ENCODE peak calls at places on chromosomes 12 and 14, in eight cellular contexts. Z is CD8-positive, alpha-beta T cell; S is Peyer's patch; V is mammary epithelial cell; Y is gastrocnemius medialis; T is neural progenitor cell; K is A549; R is GM23338. P is an unnamed sample.

GRCh38 chr12:1474567-1475153 is 119.7 kb downstream of the FBXL14 start:
- DNase-seq in V (peak), K (no peak), R (peak), T (peak), Z (no peak), Y (no peak), S (no peak), P (peak)

GRCh38 chr14:49961270-49962222 is 68.7 kb downstream of the ARF6 start:
- DNase-seq in R (no peak), K (no peak), S (no peak), T (no peak), V (peak), Z (no peak), Y (no peak), P (peak)

GRCh38 chr12:113439606-113440030 is 17.4 kb downstream of the SDSL start:
- DNase-seq in V (no peak), R (peak), S (no peak), Z (no peak), Y (no peak), T (peak), K (peak), P (no peak)

GRCh38 chr12:98373982-98374381 is 141.4 kb upstream of the TMPO start:
- DNase-seq in Y (no peak), R (peak), K (peak), S (no peak), T (peak), Z (no peak), V (no peak), P (no peak)

GRCh38 chr12:25801621-25802243 is 156.8 kb upstream of the RASSF8 start:
- DNase-seq in Z (no peak), S (no peak), R (no peak), K (no peak), Y (no peak), V (peak), T (no peak), P (no peak)

GRCh38 chr12:47805417-47805816 is 14.3 kb downstream of the HDAC7 start:
- DNase-seq in T (no peak), R (no peak), K (no peak), V (no peak), Y (no peak), S (no peak), Z (no peak), P (no peak)

GRCh38 chr14:64541261-64541970 is 875 bp downstream of the HSPA2 start:
- DNase-seq in T (no peak), V (no peak), Z (no peak), K (peak), R (peak), Y (peak), S (peak), P (peak)

GRCh38 chr12:8698132-8698829 is 490 bp downstream of the RIMKLB start:
- DNase-seq in Z (peak), K (peak), R (peak), Y (peak), V (peak), T (peak), S (peak), P (no peak)

GRCh38 chr14:55705651-55706340 is 125.8 kb downstream of the KTN1 start:
- DNase-seq in S (no peak), Z (no peak), K (peak), T (no peak), R (no peak), Y (no peak), V (peak), P (peak)

GRCh38 chr12:11891350-11892064 is 179.2 kb upstream of the BCL2L14 start:
- DNase-seq in Y (no peak), K (no peak), T (no peak), R (no peak), Z (no peak), V (no peak), S (no peak), P (no peak)

GRCh38 chr12:27335364-27336145 is 2.9 kb downstream of the BMAL2 start:
- DNase-seq in V (no peak), R (no peak), K (no peak), T (no peak), Y (no peak), S (no peak), Z (no peak), P (no peak)

GRCh38 chr14:93269341-93270068 is 62.4 kb downstream of the UBR7 start:
- DNase-seq in K (peak), Y (peak), V (peak), R (peak), T (peak), S (no peak), Z (no peak), P (peak)

GRCh38 chr12:14111230-14111865 is 129.9 kb upstream of the GRIN2B start:
- DNase-seq in Z (no peak), V (no peak), Y (no peak), K (peak), T (peak), S (peak), R (peak), P (no peak)

GRCh38 chr12:62767946-62768345 is 167.0 kb downstream of the PPM1H start:
- DNase-seq in K (no peak), S (no peak), V (peak), Z (no peak), Y (no peak), T (no peak), R (no peak), P (no peak)

GRCh38 chr12:127205781-127206535 is 1061.0 kb upstream of the TMEM132C start:
- DNase-seq in S (no peak), K (no peak), T (no peak), Z (no peak), Y (no peak), R (no peak), V (no peak), P (no peak)

GRCh38 chr14:83874662-83875061 is 1655.3 kb upstream of the FLRT2 start:
- DNase-seq in V (no peak), Z (no peak), Y (no peak), T (no peak), K (no peak), R (no peak), S (no peak), P (peak)

GRCh38 chr14:74038015-74038859 is 19.1 kb downstream of the BBOF1 start:
- DNase-seq in K (peak), V (peak), S (no peak), Y (no peak), T (peak), Z (no peak), R (peak), P (peak)

GRCh38 chr12:107533218-107533617 is 152.4 kb upstream of the PWP1 start:
- DNase-seq in Y (no peak), Z (no peak), R (no peak), K (no peak), S (no peak), V (no peak), T (no peak), P (no peak)

GRCh38 chr12:126668538-126668937 is 1598.4 kb upstream of the TMEM132C start:
- DNase-seq in Z (no peak), S (no peak), Y (no peak), T (no peak), R (no peak), K (peak), V (peak), P (peak)

GRCh38 chr14:49249022-49249421 is 337.2 kb downstream of the RPS29 start:
- DNase-seq in V (no peak), Y (no peak), S (no peak), T (no peak), Z (no peak), K (no peak), R (no peak), P (no peak)

GRCh38 chr14:92105845-92106094 is 612 bp downstream of the ATXN3 start:
- DNase-seq in T (no peak), Y (no peak), Z (no peak), S (peak), V (no peak), K (peak), R (no peak), P (peak)

GRCh38 chr12:4591180-4591687 is 29.2 kb downstream of the DYRK4 start:
- DNase-seq in T (no peak), R (no peak), Y (no peak), Z (no peak), V (no peak), S (no peak), K (no peak), P (no peak)

GRCh38 chr12:113115455-113116126 is 20.0 kb downstream of the RASAL1 start:
- DNase-seq in K (no peak), R (no peak), V (no peak), S (no peak), Z (no peak), T (no peak), Y (no peak), P (no peak)

GRCh38 chr12:83472350-83472749 is 785.6 kb downstream of the TMTC2 start:
- DNase-seq in K (no peak), R (no peak), S (no peak), T (no peak), V (no peak), Z (no peak), Y (no peak), P (no peak)

GRCh38 chr12:114834621-114835020 is 150.6 kb upstream of the TBX3 start:
- DNase-seq in R (no peak), Y (no peak), V (no peak), K (no peak), T (no peak), Z (no peak), S (no peak), P (no peak)

GRCh38 chr12:124581299-124581698 is 13.9 kb upstream of the NCOR2 start:
- DNase-seq in K (no peak), R (no peak), Z (no peak), Y (no peak), S (no peak), V (no peak), T (no peak), P (peak)

GRCh38 chr12:95805864-95806669 is 15.5 kb upstream of the NTN4 start:
- DNase-seq in T (no peak), K (peak), Z (no peak), Y (peak), R (no peak), V (peak), S (no peak), P (peak)

GRCh38 chr14:22251090-22251489 is 337.9 kb downstream of the DAD1 start:
- DNase-seq in K (no peak), Y (no peak), S (no peak), T (no peak), R (no peak), V (no peak), Z (no peak), P (no peak)

GRCh38 chr14:70192915-70193314 is 4.2 kb upstream of the SLC8A3 start:
- DNase-seq in T (peak), R (peak), S (no peak), V (no peak), Y (peak), Z (no peak), K (peak), P (no peak)
- TF ChIP-seq CTCF in T (no peak), R (peak), S (no peak), V (no peak), Y (no peak), Z (no peak), K (no peak), P (no peak)

GRCh38 chr12:13000616-13000934 is 510 bp upstream of the HEBP1 start:
- DNase-seq in R (peak), S (no peak), Y (no peak), V (no peak), Z (peak), T (peak), K (peak), P (no peak)

GRCh38 chr12:13000935-13001724 is 1.1 kb upstream of the HEBP1 start:
- DNase-seq in K (peak), T (peak), Y (peak), V (peak), R (peak), Z (peak), S (peak), P (peak)

GRCh38 chr12:12999959-13000615 is at the start of gene HEBP1:
- DNase-seq in S (peak), V (peak), Y (peak), K (peak), R (peak), T (peak), Z (peak), P (peak)

GRCh38 chr12:13002301-13003097 is 2.4 kb upstream of the HEBP1 start:
- DNase-seq in Z (no peak), Y (no peak), S (no peak), V (no peak), R (no peak), K (no peak), T (no peak), P (no peak)

GRCh38 chr12:13001725-13002040 is 1.6 kb upstream of the HEBP1 start:
- DNase-seq in K (no peak), Y (no peak), S (no peak), R (no peak), T (no peak), V (no peak), Z (no peak), P (no peak)
- H3K27ac ChIP-seq in K (peak), Y (peak), S (peak), R (no peak), T (no peak), V (no peak), Z (peak), P (no peak)

DNA sequence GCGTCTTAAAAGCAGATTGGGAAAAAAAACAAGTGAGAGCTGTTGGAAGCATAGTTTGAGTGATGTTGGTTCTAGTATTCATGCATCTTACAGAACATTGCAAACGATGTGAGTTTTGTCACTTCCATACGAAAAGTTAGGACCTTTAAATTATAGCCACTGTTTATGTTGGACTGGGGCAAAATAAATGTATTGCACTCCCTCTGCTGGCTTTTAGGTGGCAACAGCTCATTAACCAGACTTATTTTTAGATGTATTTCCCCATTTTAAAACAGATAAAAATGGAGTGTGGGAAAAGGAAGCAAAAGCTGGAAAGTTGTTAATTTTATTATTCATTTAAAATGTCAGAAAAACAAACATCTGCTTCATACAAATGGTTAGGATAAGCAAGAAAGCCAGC is 111.9 kb downstream of the LGR5 start:
- DNase-seq in V (no peak), Y (no peak), R (peak), S (no peak), T (peak), K (peak), Z (no peak), P (no peak)
- TF ChIP-seq CTCF in V (peak), Y (peak), R (peak), S (peak), T (peak), K (peak), Z (no peak), P (peak)

GRCh38 chr12:54300732-54301427 is at the start of gene NFE2:
- DNase-seq in R (peak), T (peak), Z (no peak), Y (peak), K (peak), V (peak), S (peak), P (no peak)

GRCh38 chr12:54301428-54302045 is 722 bp upstream of the NFE2 start:
- DNase-seq in S (no peak), T (peak), Y (no peak), K (no peak), Z (no peak), R (peak), V (no peak), P (no peak)

GRCh38 chr12:54300267-54300731 is 516 bp downstream of the NFE2 start:
- DNase-seq in Z (no peak), R (no peak), T (no peak), Y (no peak), S (no peak), K (no peak), V (no peak), P (no peak)

GRCh38 chr12:54306925-54307731 is 6.3 kb upstream of the NFE2 start:
- DNase-seq in Y (no peak), Z (no peak), T (no peak), K (peak), S (peak), R (peak), V (peak), P (peak)

DNA sequence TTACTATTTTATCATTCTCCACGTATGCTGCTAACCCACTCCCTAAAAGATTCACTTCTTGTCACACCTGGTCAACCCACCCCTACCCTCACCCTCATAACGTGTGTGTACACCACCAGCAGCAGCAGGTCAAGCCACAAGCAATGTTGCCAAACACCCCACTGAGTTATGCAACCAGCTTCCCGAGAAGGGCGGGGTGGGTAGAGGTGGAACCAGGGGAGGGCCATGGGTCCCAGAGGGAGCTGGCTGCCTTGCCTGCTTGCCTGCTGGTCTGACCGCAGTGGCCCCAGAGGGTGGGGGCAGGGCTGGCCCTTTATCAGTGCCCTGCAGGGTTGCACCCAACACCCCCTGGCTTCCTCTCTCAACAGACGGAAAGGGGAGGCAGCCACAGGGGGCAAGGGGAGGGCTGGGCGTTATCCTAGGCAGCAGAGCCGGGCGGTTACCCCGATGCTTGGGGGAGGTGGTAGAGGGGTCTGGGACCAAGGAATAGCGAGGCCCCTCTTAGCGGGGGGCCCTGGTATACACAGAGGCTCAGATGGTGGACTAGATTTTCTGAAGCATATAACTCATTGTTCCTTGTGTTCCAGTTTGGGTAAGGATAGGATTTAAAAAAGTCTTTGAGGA is 3.5 kb upstream of the NFE2 start:
- DNase-seq in Y (peak), Z (no peak), S (peak), T (no peak), V (peak), R (peak), K (peak), P (no peak)
- H3K27ac ChIP-seq in Y (no peak), Z (no peak), S (no peak), T (no peak), V (no peak), R (no peak), K (peak), P (no peak)

DNA sequence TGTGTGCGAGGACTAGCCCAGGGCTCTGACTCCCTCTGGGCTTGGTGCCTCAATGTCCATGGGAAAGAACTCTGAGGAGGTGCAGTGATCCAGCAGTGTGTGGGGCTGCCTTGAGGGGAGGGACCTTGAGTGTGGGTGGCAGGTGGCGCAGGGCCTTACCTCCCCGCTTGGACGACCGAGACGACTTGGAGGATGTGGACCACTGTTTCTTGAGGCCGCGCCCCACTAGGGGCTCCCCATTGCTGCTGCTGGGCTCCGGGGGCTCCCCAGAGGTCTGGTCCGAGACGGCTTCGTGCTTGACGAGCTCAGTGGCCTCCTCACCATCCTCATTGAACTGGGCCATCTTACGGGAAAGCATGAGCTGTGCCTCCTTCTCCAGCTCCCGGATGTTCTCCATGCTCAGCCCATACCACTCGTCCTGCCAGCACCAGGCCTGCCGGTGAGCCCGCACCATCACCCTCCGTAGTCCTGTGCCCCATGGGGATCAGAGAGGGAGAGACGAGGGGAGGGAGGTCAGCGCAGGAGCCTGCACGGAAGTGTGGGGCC is 24.7 kb downstream of the ARL6IP4 start:
- DNase-seq in T (no peak), V (no peak), K (no peak), Z (no peak), R (no peak), Y (no peak), S (no peak), P (no peak)
- TF ChIP-seq CTCF in T (no peak), V (no peak), K (no peak), Z (no peak), R (no peak), Y (no peak), S (no peak), P (no peak)

DNA sequence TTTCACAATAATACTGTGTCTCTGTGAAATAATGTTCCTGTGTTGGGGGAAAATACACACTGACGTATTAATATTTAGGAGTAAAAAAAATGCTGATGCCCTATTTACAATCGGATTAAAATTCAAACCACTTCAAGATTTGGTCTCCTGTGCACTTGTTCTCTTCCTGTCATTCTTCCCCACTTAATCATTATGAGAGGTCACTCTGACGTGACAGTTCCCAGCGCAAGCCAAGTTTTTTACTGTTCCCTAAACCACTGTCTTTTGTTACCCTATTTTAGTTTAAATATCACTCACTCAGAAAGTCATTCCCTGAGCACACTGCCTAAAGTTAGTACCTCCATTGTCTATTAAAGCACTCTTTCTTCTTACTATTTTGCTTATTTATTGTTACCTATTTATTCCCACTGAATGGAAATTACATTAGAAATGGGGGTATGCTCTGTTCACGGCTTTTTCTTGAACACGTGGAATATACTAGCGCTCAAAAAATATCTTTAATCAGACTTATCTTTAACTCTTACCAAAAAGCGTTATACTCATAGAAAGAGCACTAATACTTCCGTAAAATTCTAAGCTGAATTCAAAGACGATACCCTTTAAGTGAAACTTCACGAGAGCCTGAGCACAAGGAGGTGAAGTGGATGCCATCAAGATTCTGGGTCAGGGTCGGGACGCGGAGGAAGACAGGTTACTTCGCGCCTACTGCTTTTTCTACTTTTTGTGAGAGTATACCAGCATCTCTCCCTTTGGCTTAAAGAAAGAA is 670 bp upstream of the PSMA3 start:
- DNase-seq in Y (no peak), R (no peak), T (peak), K (peak), S (no peak), V (peak), Z (no peak), P (no peak)
- H3K27ac ChIP-seq in Y (peak), R (no peak), T (no peak), K (peak), S (peak), V (peak), Z (peak), P (peak)